ENCODE peak calls at places on chromosomes 7 and 10, in eight cellular contexts. H, Q, Y, E, D, S, M and O are unnamed samples.

GRCh38 chr10:123429631-123430257 is 236.4 kb upstream of the GPR26 start:
- DNase-seq in H (no peak), Q (no peak), Y (no peak), E (no peak), D (no peak), S (no peak), M (no peak), O (no peak)

GRCh38 chr7:50952544-50952943 is 169.8 kb upstream of the GRB10 start:
- DNase-seq in H (no peak), Q (no peak), Y (no peak), E (no peak), D (peak; percentile 84), S (no peak), M (no peak), O (no peak)

GRCh38 chr10:100683545-100684127 is 61.7 kb upstream of the PAX2 start:
- DNase-seq in H (no peak), Q (no peak), Y (no peak), E (no peak), D (no peak), S (no peak), M (no peak), O (no peak)

GRCh38 chr10:44990965-44991364 is 9.8 kb upstream of the ZNF22 start:
- DNase-seq in H (no peak), Q (no peak), Y (no peak), E (no peak), D (no peak), S (no peak), M (no peak), O (no peak)

GRCh38 chr10:94320285-94320914 is 42.3 kb downstream of the NOC3L start:
- DNase-seq in H (peak; percentile 42), Q (peak; percentile 59), Y (no peak), E (peak; percentile 70), D (peak; percentile 53), S (peak; percentile 30), M (peak; percentile 40), O (no peak)

GRCh38 chr7:121157885-121158590 is 169.5 kb downstream of the CPED1 start:
- DNase-seq in H (no peak), Q (no peak), Y (no peak), E (no peak), D (peak; percentile 57), S (no peak), M (no peak), O (no peak)

GRCh38 chr7:117937726-117938483 is 64.7 kb upstream of the CTTNBP2 start:
- DNase-seq in H (no peak), Q (no peak), Y (no peak), E (no peak), D (no peak), S (no peak), M (no peak), O (no peak)

GRCh38 chr7:16594061-16594460 is 51.5 kb downstream of the ANKMY2 start:
- DNase-seq in H (no peak), Q (no peak), Y (no peak), E (no peak), D (no peak), S (no peak), M (no peak), O (no peak)

GRCh38 chr7:148116195-148116594 is 474.4 kb upstream of the C7orf33 start:
- DNase-seq in H (no peak), Q (no peak), Y (no peak), E (no peak), D (no peak), S (no peak), M (no peak), O (no peak)

GRCh38 chr7:1255083-1255816 is 22.6 kb downstream of the UNCX start:
- DNase-seq in H (no peak), Q (no peak), Y (no peak), E (no peak), D (no peak), S (no peak), M (no peak), O (no peak)

GRCh38 chr10:79229081-79229541 is 118.2 kb upstream of the PPIF start:
- DNase-seq in H (no peak), Q (no peak), Y (no peak), E (no peak), D (no peak), S (no peak), M (no peak), O (no peak)

GRCh38 chr10:44668336-44668735 is 242.8 kb upstream of the TMEM72 start:
- DNase-seq in H (no peak), Q (no peak), Y (no peak), E (no peak), D (no peak), S (no peak), M (no peak), O (no peak)

GRCh38 chr7:41705109-41705871 is 2.4 kb upstream of the INHBA start:
- DNase-seq in H (peak; percentile 2), Q (peak; percentile 93), Y (peak; percentile 94), E (peak; percentile 77), D (peak; percentile 90), S (peak; percentile 54), M (peak; percentile 23), O (no peak)

GRCh38 chr7:41701542-41701941 is 1.3 kb downstream of the INHBA start:
- DNase-seq in H (no peak), Q (no peak), Y (no peak), E (no peak), D (no peak), S (no peak), M (no peak), O (no peak)

GRCh38 chr7:41700044-41700471 is 2.8 kb downstream of the INHBA start:
- DNase-seq in H (no peak), Q (no peak), Y (no peak), E (no peak), D (no peak), S (no peak), M (no peak), O (no peak)

GRCh38 chr7:41701068-41701467 is 1.8 kb downstream of the INHBA start:
- DNase-seq in H (no peak), Q (no peak), Y (no peak), E (no peak), D (no peak), S (no peak), M (no peak), O (no peak)

GRCh38 chr7:41702635-41703371 is at the start of gene INHBA:
- DNase-seq in H (no peak), Q (no peak), Y (no peak), E (no peak), D (no peak), S (no peak), M (no peak), O (no peak)
- H3K4me3 ChIP-seq in H (no peak within 1 kb of the TSS), Q (no peak within 1 kb of the TSS), Y (peak within 1 kb of the TSS; percentile 72), E (no peak within 1 kb of the TSS), D (no peak within 1 kb of the TSS), S (no peak within 1 kb of the TSS), M (no peak within 1 kb of the TSS), O (no peak within 1 kb of the TSS)

GRCh38 chr7:97857544-97857943 is 14.7 kb downstream of the ASNS start:
- DNase-seq in H (no peak), Q (no peak), Y (no peak), E (no peak), D (no peak), S (no peak), M (no peak), O (no peak)

GRCh38 chr7:97858221-97858620 is 14.0 kb downstream of the ASNS start:
- DNase-seq in H (no peak), Q (no peak), Y (no peak), E (no peak), D (no peak), S (no peak), M (no peak), O (no peak)

GRCh38 chr7:97865104-97865503 is 7.1 kb downstream of the ASNS start:
- DNase-seq in H (no peak), Q (no peak), Y (no peak), E (no peak), D (no peak), S (no peak), M (no peak), O (no peak)

GRCh38 chr7:97859606-97860204 is 12.5 kb downstream of the ASNS start:
- DNase-seq in H (no peak), Q (no peak), Y (no peak), E (no peak), D (no peak), S (no peak), M (no peak), O (no peak)
- H3K4me1 ChIP-seq in H (no peaks in the 10 kb centered on the region), Q (no peaks in the 10 kb centered on the region), Y (no peaks in the 10 kb centered on the region), E (no peaks in the 10 kb centered on the region), D (no peaks in the 10 kb centered on the region), S (no peaks in the 10 kb centered on the region), M (no peaks in the 10 kb centered on the region), O (no peaks in the 10 kb centered on the region)

GRCh38 chr7:84091318-84091717 is 103.3 kb downstream of the SEMA3A start:
- DNase-seq in H (no peak), Q (no peak), Y (no peak), E (no peak), D (no peak), S (no peak), M (no peak), O (no peak)
- H3K4me3 ChIP-seq in H (peak overlapping the region; percentile 7), Q (no peak overlapping the region), Y (no peak overlapping the region), E (no peak overlapping the region), D (no peak overlapping the region), S (no peak overlapping the region), M (peak overlapping the region; percentile 23), O (no peak overlapping the region)

GRCh38 chr10:48519731-48520506 is 85.0 kb downstream of the ARHGAP22 start:
- DNase-seq in H (no peak), Q (no peak), Y (peak; percentile 13), E (no peak), D (no peak), S (no peak), M (no peak), O (no peak)

GRCh38 chr10:48523212-48523819 is 81.6 kb downstream of the ARHGAP22 start:
- DNase-seq in H (no peak), Q (peak; percentile 84), Y (peak; percentile 81), E (no peak), D (peak; percentile 48), S (peak; percentile 63), M (no peak), O (no peak)

GRCh38 chr10:48520594-48520993 is 84.3 kb downstream of the ARHGAP22 start:
- DNase-seq in H (no peak), Q (no peak), Y (peak; percentile 24), E (no peak), D (no peak), S (no peak), M (no peak), O (no peak)

GRCh38 chr10:48523820-48524758 is 80.8 kb downstream of the ARHGAP22 start:
- DNase-seq in H (no peak), Q (no peak), Y (peak; percentile 27), E (no peak), D (no peak), S (peak; percentile 93), M (no peak), O (no peak)

DNA sequence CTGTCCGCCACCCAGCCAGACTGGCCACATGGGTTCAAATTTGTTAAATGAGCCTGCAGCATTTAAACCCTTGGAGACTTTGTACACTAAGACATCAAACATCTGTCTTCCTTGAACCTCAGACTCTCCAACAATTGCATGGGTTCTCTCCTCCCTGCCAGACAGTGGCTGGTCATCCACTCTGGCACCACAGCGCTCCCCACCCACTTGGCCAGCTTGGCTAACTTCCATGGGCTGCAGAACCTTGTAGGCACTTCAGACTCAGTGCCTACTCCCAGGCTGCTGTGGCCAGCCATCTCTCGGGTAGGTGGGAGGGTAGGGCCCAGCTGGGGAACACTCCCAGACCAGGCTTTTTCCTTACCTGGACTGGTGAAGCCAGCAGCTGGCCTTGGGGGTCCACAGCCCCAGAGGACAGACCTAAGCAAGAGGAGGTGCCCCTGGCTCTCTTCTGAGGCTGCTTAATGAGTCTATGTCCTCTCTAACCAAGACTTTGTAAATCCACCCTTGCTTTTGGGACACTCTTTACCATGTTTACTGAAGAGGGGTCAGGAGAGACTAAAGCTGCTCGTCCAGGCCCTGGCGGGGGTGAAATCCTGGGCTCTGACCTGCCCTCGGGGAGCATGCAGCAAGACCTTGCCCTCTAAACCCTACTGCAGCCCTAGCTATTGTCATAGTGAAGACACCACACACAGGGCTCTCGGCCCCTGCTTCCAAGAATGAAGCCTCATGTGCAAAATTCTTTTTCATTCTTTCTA is 82.7 kb downstream of the ARHGAP22 start:
- DNase-seq in H (no peak), Q (no peak), Y (no peak), E (no peak), D (no peak), S (no peak), M (no peak), O (no peak)
- H3K4me1 ChIP-seq in H (no peaks in the 10 kb centered on the region), Q (peaks cover 27% of the 10 kb centered on the region), Y (peaks cover 38% of the 10 kb centered on the region), E (no peaks in the 10 kb centered on the region), D (no peaks in the 10 kb centered on the region), S (peaks cover 11% of the 10 kb centered on the region), M (no peaks in the 10 kb centered on the region), O (no peaks in the 10 kb centered on the region)